ENCODE peak calls at places on chromosomes 5 and 9, in ten cellular contexts. F is stimulated activated CD8-positive, alpha-beta memory T cell treated with anti-CD3 and anti-CD28 coated beads, Interleukin-15, amount 100 ng/mL, for 4 hours; O is left cardiac atrium; S is NCI-H1092 treated with DMSO at 0.1 percent for 48 hours; Y is A549; V is fibroblast of the conjunctiva; M is stimulated activated CD4-positive, alpha-beta T cell treated with anti-CD3 and anti-CD28 coated beads, Interleukin-12 subunit alpha, Interleukin-12 subunit beta, amount 100 ng/mL, for 4 hours; I is SK-N-DZ; D is Daoy; G is ELR. R is an unnamed sample.

GRCh38 chr5:76175821-76176403 is 92.7 kb downstream of the SV2C start:
- DNase-seq in I (peak), M (no peak), D (no peak), O (no peak), V (no peak), S (no peak), Y (no peak), F (no peak), G (no peak), R (no peak)

GRCh38 chr9:136665111-136665703 is 2.5 kb downstream of the EGFL7 start:
- DNase-seq in G (peak), M (peak), D (peak), I (no peak), Y (no peak), O (peak), V (no peak), S (no peak), F (no peak), R (no peak)

GRCh38 chr5:56358703-56359428 is 125.7 kb upstream of the ANKRD55 start:
- DNase-seq in V (no peak), G (peak), S (no peak), I (no peak), M (no peak), O (peak), F (no peak), D (peak), Y (peak), R (no peak)

GRCh38 chr5:16430349-16431089 is 35.1 kb downstream of the ZNF622 start:
- DNase-seq in O (no peak), M (no peak), I (no peak), G (no peak), S (no peak), D (no peak), V (no peak), Y (no peak), F (no peak), R (no peak)

GRCh38 chr5:82952326-82952725 is 124.9 kb downstream of the TMEM167A start:
- DNase-seq in S (no peak), O (no peak), G (peak), F (no peak), V (no peak), Y (no peak), I (no peak), D (peak), M (no peak), R (no peak)

GRCh38 chr5:10469253-10470030 is 27.8 kb downstream of the ROPN1L start:
- DNase-seq in G (peak), V (no peak), D (no peak), S (no peak), Y (no peak), O (no peak), M (no peak), I (no peak), F (no peak), R (no peak)

GRCh38 chr9:112744177-112744576 is 6.4 kb upstream of the SNX30 start:
- DNase-seq in O (no peak), F (no peak), I (no peak), S (no peak), Y (no peak), V (no peak), M (no peak), D (no peak), G (no peak), R (no peak)

GRCh38 chr9:132794730-132795380 is 83.2 kb downstream of the AK8 start:
- DNase-seq in I (no peak), D (peak), F (no peak), V (no peak), O (no peak), M (no peak), G (no peak), Y (no peak), S (peak), R (no peak)

GRCh38 chr5:92674322-92674721 is 906.7 kb downstream of the NR2F1-AS1 start:
- DNase-seq in F (no peak), S (peak), O (no peak), Y (no peak), G (no peak), M (no peak), V (no peak), I (no peak), D (no peak), R (no peak)

GRCh38 chr9:86978986-86979385 is 31.7 kb upstream of the GAS1 start:
- DNase-seq in D (no peak), S (no peak), O (no peak), I (no peak), M (no peak), V (peak), Y (no peak), G (no peak), F (no peak), R (no peak)

GRCh38 chr9:100856238-100856637 is 172.3 kb upstream of the PLPPR1 start:
- DNase-seq in O (no peak), G (no peak), F (no peak), I (no peak), S (peak), D (no peak), V (no peak), Y (no peak), M (no peak), R (no peak)

GRCh38 chr9:95645992-95646391 is 129.2 kb upstream of the PTCH1 start:
- DNase-seq in F (no peak), O (no peak), G (peak), D (peak), I (no peak), S (no peak), V (peak), M (no peak), Y (no peak), R (no peak)

GRCh38 chr5:9833871-9834270 is 203.7 kb upstream of the TAS2R1 start:
- DNase-seq in G (no peak), O (no peak), M (no peak), S (no peak), F (no peak), V (no peak), I (no peak), Y (no peak), D (no peak), R (no peak)

GRCh38 chr5:142296914-142297417 is 27.9 kb downstream of the SPRY4 start:
- DNase-seq in D (peak), M (no peak), O (peak), V (no peak), Y (no peak), G (peak), I (no peak), S (no peak), F (no peak), R (no peak)

GRCh38 chr5:107743357-107744000 is 72.7 kb upstream of the EFNA5 start:
- DNase-seq in M (no peak), I (no peak), S (no peak), D (peak), Y (peak), F (no peak), V (peak), G (peak), O (no peak), R (no peak)

GRCh38 chr9:15641301-15641700 is 88.5 kb downstream of the CCDC171 start:
- DNase-seq in Y (no peak), F (no peak), O (no peak), V (peak), D (no peak), M (no peak), I (no peak), G (no peak), S (no peak), R (no peak)

GRCh38 chr5:94240616-94241287 is 377.7 kb downstream of the KIAA0825 start:
- DNase-seq in G (no peak), Y (no peak), O (peak), M (no peak), F (no peak), S (peak), I (no peak), V (no peak), D (no peak), R (no peak)

GRCh38 chr5:135458921-135459331 is 6.8 kb upstream of the TIFAB start:
- DNase-seq in S (no peak), G (no peak), M (no peak), O (peak), D (peak), I (no peak), V (peak), Y (peak), F (no peak), R (no peak)

GRCh38 chr9:110047955-110048472 is 159.9 kb downstream of the C9orf152 start:
- DNase-seq in O (no peak), V (no peak), F (no peak), I (peak), D (no peak), M (peak), Y (no peak), G (no peak), S (peak), R (no peak)

GRCh38 chr9:111955048-111955447 is 58.4 kb downstream of the UGCG start:
- DNase-seq in O (no peak), I (no peak), V (no peak), F (no peak), S (peak), G (no peak), M (no peak), Y (no peak), D (no peak), R (no peak)

GRCh38 chr9:6695121-6695814 is 49.7 kb upstream of the GLDC start:
- DNase-seq in G (no peak), M (no peak), F (no peak), I (no peak), Y (no peak), S (no peak), O (no peak), V (no peak), D (no peak), R (no peak)

GRCh38 chr5:111968459-111968858 is 211.5 kb upstream of the NREP start:
- DNase-seq in O (no peak), F (no peak), V (no peak), D (no peak), M (no peak), S (no peak), Y (no peak), G (no peak), I (no peak), R (no peak)

GRCh38 chr9:121267689-121268597 is at the start of gene GSN:
- DNase-seq in S (peak), Y (peak), V (no peak), F (peak), G (peak), O (peak), M (peak), D (peak), I (peak), R (no peak)

GRCh38 chr5:145158654-145159199 is 676.4 kb downstream of the PRELID2 start:
- DNase-seq in F (no peak), Y (no peak), O (no peak), G (no peak), M (no peak), S (peak), I (no peak), V (no peak), D (no peak), R (no peak)

GRCh38 chr5:159933531-159934485 is 17.5 kb downstream of the ADRA1B start:
- DNase-seq in D (no peak), F (no peak), S (no peak), M (no peak), V (no peak), O (peak), Y (no peak), G (no peak), I (no peak), R (no peak)

GRCh38 chr5:136046231-136046630 is 17.4 kb downstream of the TGFBI start:
- DNase-seq in M (no peak), D (no peak), S (no peak), Y (no peak), G (no peak), O (no peak), V (no peak), F (no peak), I (no peak), R (no peak)

GRCh38 chr5:175059687-175060194 is 335.4 kb downstream of the MSX2 start:
- DNase-seq in D (peak), S (peak), M (no peak), I (peak), Y (peak), F (no peak), G (peak), O (peak), V (peak), R (no peak)

GRCh38 chr5:125093776-125094175 is 347.3 kb upstream of the ZNF608 start:
- DNase-seq in I (no peak), O (no peak), Y (peak), F (no peak), V (peak), M (no peak), D (peak), S (no peak), G (peak), R (no peak)

R was measured in activated naive CD4-positive, alpha-beta T cell treated with anti-CD3 and anti-CD28 coated beads, Interleukin-2, amount 50 U/mL, for 72 hours.